ENCODE peak calls at places on chromosomes 6 and 20, in five cellular contexts. One of them, this sample, is unnamed.

GRCh38 chr6:136067731-136068341 is 182.3 kb downstream of the MTFR2 start:
- DNase-seq in endodermal cell: peak
- DNase-seq in CD8-positive, alpha-beta memory T cell: no peak
- DNase-seq in A673: peak
- DNase-seq in heart left ventricle: no peak
- DNase-seq in this sample: no peak

GRCh38 chr6:110690106-110690654 is 125.1 kb downstream of the CDK19 start:
- DNase-seq in CD8-positive, alpha-beta memory T cell: no peak
- DNase-seq in A673: no peak
- DNase-seq in heart left ventricle: no peak
- DNase-seq in endodermal cell: peak
- DNase-seq in this sample: no peak

GRCh38 chr6:145044606-145045275 is 690.6 kb downstream of the EPM2A start:
- DNase-seq in endodermal cell: no peak
- DNase-seq in CD8-positive, alpha-beta memory T cell: no peak
- DNase-seq in A673: no peak
- DNase-seq in heart left ventricle: no peak
- DNase-seq in this sample: no peak

GRCh38 chr6:130070747-130071146 is 52.4 kb downstream of the L3MBTL3 start:
- DNase-seq in CD8-positive, alpha-beta memory T cell: no peak
- DNase-seq in heart left ventricle: no peak
- DNase-seq in A673: peak
- DNase-seq in endodermal cell: no peak
- DNase-seq in this sample: no peak

GRCh38 chr6:33190504-33191107 is 1.7 kb downstream of the COL11A2 start:
- DNase-seq in endodermal cell: no peak
- DNase-seq in heart left ventricle: no peak
- DNase-seq in CD8-positive, alpha-beta memory T cell: no peak
- DNase-seq in A673: no peak
- DNase-seq in this sample: no peak

GRCh38 chr6:25342784-25343183 is 63.6 kb downstream of the CARMIL1 start:
- DNase-seq in A673: peak
- DNase-seq in heart left ventricle: no peak
- DNase-seq in endodermal cell: no peak
- DNase-seq in CD8-positive, alpha-beta memory T cell: no peak
- DNase-seq in this sample: no peak

GRCh38 chr6:20605061-20605460 is 70.8 kb downstream of the CDKAL1 start:
- DNase-seq in heart left ventricle: no peak
- DNase-seq in A673: no peak
- DNase-seq in endodermal cell: no peak
- DNase-seq in CD8-positive, alpha-beta memory T cell: no peak
- DNase-seq in this sample: no peak

GRCh38 chr20:7269452-7269851 is 502.0 kb downstream of the BMP2 start:
- DNase-seq in A673: no peak
- DNase-seq in CD8-positive, alpha-beta memory T cell: no peak
- DNase-seq in endodermal cell: no peak
- DNase-seq in heart left ventricle: no peak
- DNase-seq in this sample: no peak

GRCh38 chr20:16049478-16050093 is 523.7 kb downstream of the KIF16B start:
- DNase-seq in A673: no peak
- DNase-seq in CD8-positive, alpha-beta memory T cell: no peak
- DNase-seq in heart left ventricle: no peak
- DNase-seq in endodermal cell: no peak
- DNase-seq in this sample: no peak

GRCh38 chr6:46490425-46491200 is 636 bp downstream of the RCAN2 start:
- DNase-seq in endodermal cell: peak
- DNase-seq in heart left ventricle: peak
- DNase-seq in CD8-positive, alpha-beta memory T cell: no peak
- DNase-seq in A673: peak
- DNase-seq in this sample: no peak

GRCh38 chr6:68740828-68741500 is 105.9 kb downstream of the ADGRB3 start:
- DNase-seq in endodermal cell: no peak
- DNase-seq in heart left ventricle: no peak
- DNase-seq in CD8-positive, alpha-beta memory T cell: no peak
- DNase-seq in A673: no peak
- DNase-seq in this sample: no peak

GRCh38 chr6:35637911-35638310 is 50.8 kb downstream of the FKBP5 start:
- DNase-seq in CD8-positive, alpha-beta memory T cell: no peak
- DNase-seq in A673: no peak
- DNase-seq in heart left ventricle: no peak
- DNase-seq in endodermal cell: no peak
- DNase-seq in this sample: no peak

GRCh38 chr6:24926192-24926591 is 9.6 kb downstream of the RIPOR2 start:
- DNase-seq in endodermal cell: no peak
- DNase-seq in heart left ventricle: no peak
- DNase-seq in CD8-positive, alpha-beta memory T cell: no peak
- DNase-seq in A673: no peak
- DNase-seq in this sample: no peak

GRCh38 chr6:53529324-53530036 is 15.4 kb downstream of the GCLC start:
- DNase-seq in endodermal cell: peak
- DNase-seq in A673: no peak
- DNase-seq in heart left ventricle: no peak
- DNase-seq in CD8-positive, alpha-beta memory T cell: no peak
- DNase-seq in this sample: no peak
- H3K27ac ChIP-seq in endodermal cell: no peak
- H3K27ac ChIP-seq in A673: no peak
- H3K27ac ChIP-seq in heart left ventricle: peak
- H3K27ac ChIP-seq in CD8-positive, alpha-beta memory T cell: no peak
- H3K27ac ChIP-seq in this sample: peak

DNA sequence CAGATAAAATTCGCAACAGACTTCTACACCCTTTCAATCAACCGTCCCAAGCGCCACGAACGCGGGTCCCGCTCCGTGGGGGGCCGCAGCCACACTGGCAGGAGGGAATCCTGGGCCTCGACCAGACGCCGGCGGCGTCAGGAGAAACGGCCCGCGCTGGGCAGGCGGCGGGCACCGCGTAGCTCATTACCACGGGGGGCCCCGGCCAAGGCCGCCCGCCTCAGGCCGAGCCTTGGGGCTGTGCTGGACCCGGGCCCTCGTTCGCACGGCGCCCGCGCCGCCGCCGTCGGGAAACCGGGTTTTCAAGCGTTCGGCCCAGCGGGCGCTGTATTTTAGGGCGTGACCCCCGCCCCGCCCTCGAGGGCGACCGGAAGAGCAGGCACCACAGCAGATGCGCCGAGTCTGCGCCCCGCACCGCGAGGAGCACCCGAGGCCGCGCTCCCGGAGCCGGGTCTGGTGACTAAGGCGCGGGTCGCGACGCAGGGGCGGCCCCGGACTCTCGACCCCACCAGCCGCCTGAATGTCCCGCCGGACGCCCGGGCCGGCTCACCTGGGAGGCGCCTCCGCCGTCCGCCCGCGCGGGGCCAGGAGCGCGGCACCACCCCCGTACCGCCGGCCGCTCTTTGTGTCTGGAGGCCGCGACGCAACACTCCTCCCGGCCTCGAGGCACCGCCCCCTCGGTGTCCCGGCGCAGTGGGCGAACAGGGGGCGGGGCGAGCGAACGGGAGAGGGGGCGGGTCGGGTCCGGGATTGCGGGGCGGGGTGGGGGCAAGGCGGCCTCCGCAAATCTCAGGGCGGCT is at the start of gene NINL:
- DNase-seq in A673: peak
- DNase-seq in CD8-positive, alpha-beta memory T cell: peak
- DNase-seq in heart left ventricle: peak
- DNase-seq in endodermal cell: peak
- DNase-seq in this sample: no peak
- H3K27ac ChIP-seq in A673: peak
- H3K27ac ChIP-seq in CD8-positive, alpha-beta memory T cell: no peak
- H3K27ac ChIP-seq in heart left ventricle: peak
- H3K27ac ChIP-seq in endodermal cell: peak
- H3K27ac ChIP-seq in this sample: no peak

GRCh38 chr6:106797186-106797585 is 167.8 kb downstream of the QRSL1 start:
- DNase-seq in endodermal cell: no peak
- DNase-seq in A673: no peak
- DNase-seq in heart left ventricle: no peak
- DNase-seq in CD8-positive, alpha-beta memory T cell: no peak
- DNase-seq in this sample: no peak
- H3K27ac ChIP-seq in endodermal cell: no peak
- H3K27ac ChIP-seq in A673: no peak
- H3K27ac ChIP-seq in heart left ventricle: no peak
- H3K27ac ChIP-seq in CD8-positive, alpha-beta memory T cell: no peak
- H3K27ac ChIP-seq in this sample: no peak

GRCh38 chr6:155120034-155120433 is 124.9 kb downstream of the TIAM2 start:
- DNase-seq in CD8-positive, alpha-beta memory T cell: no peak
- DNase-seq in endodermal cell: peak
- DNase-seq in A673: no peak
- DNase-seq in heart left ventricle: no peak
- DNase-seq in this sample: no peak
- H3K27ac ChIP-seq in CD8-positive, alpha-beta memory T cell: no peak
- H3K27ac ChIP-seq in endodermal cell: peak
- H3K27ac ChIP-seq in A673: no peak
- H3K27ac ChIP-seq in heart left ventricle: no peak
- H3K27ac ChIP-seq in this sample: no peak

DNA sequence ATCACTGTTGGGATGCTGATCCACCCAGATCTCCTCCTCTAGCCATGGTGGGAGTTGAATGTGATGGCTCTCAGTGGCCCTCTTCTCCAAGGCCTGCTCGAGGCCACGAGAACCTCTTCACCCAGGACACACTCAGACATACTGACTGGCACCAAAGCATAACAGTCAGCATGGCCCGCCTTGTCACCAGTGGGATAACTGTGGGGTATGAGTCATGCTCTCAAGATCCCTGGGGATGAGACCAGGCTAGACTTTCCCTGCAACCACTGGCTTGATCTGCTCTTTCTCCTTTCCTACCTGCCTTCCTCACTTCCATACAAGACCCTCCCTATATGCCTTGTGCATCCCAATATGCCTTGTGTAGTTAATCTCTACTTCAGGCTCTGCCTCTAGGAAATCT is 66.8 kb downstream of the RIN2 start:
- DNase-seq in CD8-positive, alpha-beta memory T cell: no peak
- DNase-seq in endodermal cell: no peak
- DNase-seq in heart left ventricle: no peak
- DNase-seq in A673: no peak
- DNase-seq in this sample: no peak
- H3K27ac ChIP-seq in CD8-positive, alpha-beta memory T cell: no peak
- H3K27ac ChIP-seq in endodermal cell: no peak
- H3K27ac ChIP-seq in heart left ventricle: peak
- H3K27ac ChIP-seq in A673: no peak
- H3K27ac ChIP-seq in this sample: no peak

DNA sequence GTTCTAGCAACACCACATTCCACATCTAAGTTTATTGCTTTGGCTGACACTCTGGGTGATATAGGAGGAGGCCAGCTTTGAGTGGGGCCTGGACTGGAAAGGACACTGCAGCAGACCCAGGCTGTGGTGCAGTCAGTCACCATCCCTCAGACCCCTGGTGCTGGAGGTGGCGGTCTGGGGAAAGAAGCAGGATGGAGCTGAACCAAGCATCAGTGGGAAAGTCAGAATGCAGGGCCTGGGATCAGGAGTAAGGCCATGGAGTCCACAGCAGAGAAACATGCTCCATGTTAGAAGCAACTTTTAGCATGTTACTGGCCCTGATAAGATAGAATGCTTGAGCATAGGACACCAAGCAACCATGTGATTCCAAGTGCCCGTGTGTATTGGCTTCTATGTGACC is 5.9 kb downstream of the HLA-A start:
- DNase-seq in heart left ventricle: no peak
- DNase-seq in A673: no peak
- DNase-seq in CD8-positive, alpha-beta memory T cell: no peak
- DNase-seq in endodermal cell: no peak
- DNase-seq in this sample: no peak
- H3K27ac ChIP-seq in heart left ventricle: no peak
- H3K27ac ChIP-seq in A673: no peak
- H3K27ac ChIP-seq in CD8-positive, alpha-beta memory T cell: no peak
- H3K27ac ChIP-seq in endodermal cell: no peak
- H3K27ac ChIP-seq in this sample: no peak

GRCh38 chr6:151806757-151807512 is 547 bp upstream of the ESR1 start:
- DNase-seq in A673: no peak
- DNase-seq in heart left ventricle: no peak
- DNase-seq in CD8-positive, alpha-beta memory T cell: no peak
- DNase-seq in endodermal cell: no peak
- DNase-seq in this sample: no peak
- H3K27ac ChIP-seq in A673: no peak
- H3K27ac ChIP-seq in heart left ventricle: no peak
- H3K27ac ChIP-seq in CD8-positive, alpha-beta memory T cell: no peak
- H3K27ac ChIP-seq in endodermal cell: no peak
- H3K27ac ChIP-seq in this sample: no peak

DNA sequence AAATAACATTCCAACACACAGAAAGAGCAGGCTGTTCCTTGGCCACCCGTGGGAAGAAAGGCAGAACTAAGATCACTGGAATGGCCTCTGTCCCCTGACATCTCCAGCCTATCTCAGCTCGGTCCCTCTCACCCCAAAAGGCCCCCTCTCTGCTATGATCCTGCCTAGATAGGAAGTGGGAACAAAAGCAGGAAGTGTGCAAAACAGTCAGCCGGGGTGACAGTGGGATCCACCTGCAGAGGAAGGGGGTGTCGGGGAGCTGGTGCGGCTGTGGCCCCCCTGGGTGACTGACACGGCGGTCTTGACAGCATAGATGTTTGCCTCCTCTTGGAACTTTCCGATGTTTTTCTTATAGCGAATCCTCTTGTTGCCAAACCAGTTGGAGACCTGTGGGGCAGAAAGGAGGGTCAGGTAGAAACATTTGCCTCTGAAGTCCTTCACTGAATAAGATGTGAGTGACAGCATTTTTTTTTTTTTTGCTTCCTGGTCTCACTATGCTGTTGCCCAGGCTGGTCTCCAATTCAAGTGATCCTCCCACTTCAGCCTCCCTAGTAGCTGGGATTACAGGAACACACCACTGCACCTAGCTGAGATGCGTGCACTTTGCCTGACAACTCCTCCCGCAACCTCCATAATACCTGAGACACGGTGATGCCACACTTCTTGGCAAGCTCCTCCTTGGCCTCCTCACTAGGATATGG is 2.8 kb downstream of the PBX2 start:
- DNase-seq in A673: no peak
- DNase-seq in heart left ventricle: no peak
- DNase-seq in CD8-positive, alpha-beta memory T cell: no peak
- DNase-seq in endodermal cell: no peak
- DNase-seq in this sample: no peak
- H3K27ac ChIP-seq in A673: peak
- H3K27ac ChIP-seq in heart left ventricle: peak
- H3K27ac ChIP-seq in CD8-positive, alpha-beta memory T cell: peak
- H3K27ac ChIP-seq in endodermal cell: no peak
- H3K27ac ChIP-seq in this sample: no peak

GRCh38 chr6:112842338-112842700 is 495.2 kb downstream of the RFPL4B start:
- DNase-seq in CD8-positive, alpha-beta memory T cell: no peak
- DNase-seq in heart left ventricle: no peak
- DNase-seq in endodermal cell: no peak
- DNase-seq in A673: no peak
- DNase-seq in this sample: no peak
- H3K27ac ChIP-seq in CD8-positive, alpha-beta memory T cell: no peak
- H3K27ac ChIP-seq in heart left ventricle: no peak
- H3K27ac ChIP-seq in endodermal cell: no peak
- H3K27ac ChIP-seq in A673: no peak
- H3K27ac ChIP-seq in this sample: no peak